ENCODE peak calls at places on chromosomes 11 and 22, in eight cellular contexts. One of them, this sample, is unnamed.

GRCh38 chr11:111299111-111300026 is 1.0 kb downstream of the POU2AF3 start:
- DNase-seq in iris pigment epithelial cell: peak; percentile 38
- DNase-seq in HEK293T: no peak
- DNase-seq in BJ: no peak
- DNase-seq in ACHN: peak; percentile 31
- DNase-seq in astrocyte of the spinal cord: peak; percentile 25
- DNase-seq in activated CD4-positive, alpha-beta T cell treated with anti-CD3 and anti-CD28 coated beads, Interleukin-2, amount 10 ng/mL, durations not matched to agents 7 days and 5 days: no peak
- DNase-seq in glutamatergic neuron: peak; percentile 81
- DNase-seq in this sample: peak; percentile 78

GRCh38 chr22:49240472-49240871 is 587.2 kb downstream of the BRD1 start:
- DNase-seq in iris pigment epithelial cell: no peak
- DNase-seq in HEK293T: no peak
- DNase-seq in BJ: no peak
- DNase-seq in ACHN: no peak
- DNase-seq in astrocyte of the spinal cord: no peak
- DNase-seq in activated CD4-positive, alpha-beta T cell treated with anti-CD3 and anti-CD28 coated beads, Interleukin-2, amount 10 ng/mL, durations not matched to agents 7 days and 5 days: no peak
- DNase-seq in glutamatergic neuron: no peak
- DNase-seq in this sample: no peak

GRCh38 chr11:84384637-84385227 is 1098.6 kb upstream of the CCDC90B start:
- DNase-seq in iris pigment epithelial cell: peak; percentile 45
- DNase-seq in HEK293T: peak; percentile 27
- DNase-seq in BJ: no peak
- DNase-seq in ACHN: peak; percentile 37
- DNase-seq in astrocyte of the spinal cord: peak; percentile 66
- DNase-seq in activated CD4-positive, alpha-beta T cell treated with anti-CD3 and anti-CD28 coated beads, Interleukin-2, amount 10 ng/mL, durations not matched to agents 7 days and 5 days: peak; percentile 17
- DNase-seq in glutamatergic neuron: peak; percentile 56
- DNase-seq in this sample: peak; percentile 52

GRCh38 chr11:2418961-2419360 is 18.4 kb downstream of the TSSC4 start:
- DNase-seq in iris pigment epithelial cell: no peak
- DNase-seq in HEK293T: no peak
- DNase-seq in BJ: no peak
- DNase-seq in ACHN: no peak
- DNase-seq in astrocyte of the spinal cord: no peak
- DNase-seq in activated CD4-positive, alpha-beta T cell treated with anti-CD3 and anti-CD28 coated beads, Interleukin-2, amount 10 ng/mL, durations not matched to agents 7 days and 5 days: no peak
- DNase-seq in glutamatergic neuron: no peak
- DNase-seq in this sample: no peak

GRCh38 chr11:93113824-93114223 is 84.0 kb downstream of the SLC36A4 start:
- DNase-seq in iris pigment epithelial cell: no peak
- DNase-seq in HEK293T: no peak
- DNase-seq in BJ: no peak
- DNase-seq in ACHN: no peak
- DNase-seq in astrocyte of the spinal cord: no peak
- DNase-seq in activated CD4-positive, alpha-beta T cell treated with anti-CD3 and anti-CD28 coated beads, Interleukin-2, amount 10 ng/mL, durations not matched to agents 7 days and 5 days: no peak
- DNase-seq in glutamatergic neuron: no peak
- DNase-seq in this sample: no peak

GRCh38 chr11:7511405-7511804 is 2.4 kb upstream of the PPFIBP2 start:
- DNase-seq in iris pigment epithelial cell: no peak
- DNase-seq in HEK293T: no peak
- DNase-seq in BJ: no peak
- DNase-seq in ACHN: no peak
- DNase-seq in astrocyte of the spinal cord: no peak
- DNase-seq in activated CD4-positive, alpha-beta T cell treated with anti-CD3 and anti-CD28 coated beads, Interleukin-2, amount 10 ng/mL, durations not matched to agents 7 days and 5 days: no peak
- DNase-seq in glutamatergic neuron: no peak
- DNase-seq in this sample: no peak

GRCh38 chr11:57482782-57483569 is 22.6 kb downstream of the RTN4RL2 start:
- DNase-seq in iris pigment epithelial cell: no peak
- DNase-seq in HEK293T: no peak
- DNase-seq in BJ: no peak
- DNase-seq in ACHN: peak; percentile 32
- DNase-seq in astrocyte of the spinal cord: no peak
- DNase-seq in activated CD4-positive, alpha-beta T cell treated with anti-CD3 and anti-CD28 coated beads, Interleukin-2, amount 10 ng/mL, durations not matched to agents 7 days and 5 days: peak; percentile 48
- DNase-seq in glutamatergic neuron: peak; percentile 88
- DNase-seq in this sample: peak; percentile 88

GRCh38 chr11:74675761-74676160 is 55.5 kb downstream of the CHRDL2 start:
- DNase-seq in iris pigment epithelial cell: no peak
- DNase-seq in HEK293T: no peak
- DNase-seq in BJ: no peak
- DNase-seq in ACHN: no peak
- DNase-seq in astrocyte of the spinal cord: no peak
- DNase-seq in activated CD4-positive, alpha-beta T cell treated with anti-CD3 and anti-CD28 coated beads, Interleukin-2, amount 10 ng/mL, durations not matched to agents 7 days and 5 days: no peak
- DNase-seq in glutamatergic neuron: no peak
- DNase-seq in this sample: no peak

GRCh38 chr11:72625746-72626636 is 48.2 kb downstream of the PDE2A start:
- DNase-seq in iris pigment epithelial cell: peak; percentile 44
- DNase-seq in HEK293T: no peak
- DNase-seq in BJ: no peak
- DNase-seq in ACHN: no peak
- DNase-seq in astrocyte of the spinal cord: peak; percentile 38
- DNase-seq in activated CD4-positive, alpha-beta T cell treated with anti-CD3 and anti-CD28 coated beads, Interleukin-2, amount 10 ng/mL, durations not matched to agents 7 days and 5 days: no peak
- DNase-seq in glutamatergic neuron: no peak
- DNase-seq in this sample: no peak

GRCh38 chr22:36405671-36406070 is 17.9 kb upstream of the MYH9 start:
- DNase-seq in iris pigment epithelial cell: no peak
- DNase-seq in HEK293T: no peak
- DNase-seq in BJ: no peak
- DNase-seq in ACHN: peak; percentile 44
- DNase-seq in astrocyte of the spinal cord: no peak
- DNase-seq in activated CD4-positive, alpha-beta T cell treated with anti-CD3 and anti-CD28 coated beads, Interleukin-2, amount 10 ng/mL, durations not matched to agents 7 days and 5 days: peak; percentile 77
- DNase-seq in glutamatergic neuron: no peak
- DNase-seq in this sample: no peak

GRCh38 chr11:5891216-5891800 is 1.7 kb upstream of the OR52E5 start:
- DNase-seq in iris pigment epithelial cell: peak; percentile 2
- DNase-seq in HEK293T: no peak
- DNase-seq in BJ: no peak
- DNase-seq in ACHN: peak; percentile 31
- DNase-seq in astrocyte of the spinal cord: peak; percentile 4
- DNase-seq in activated CD4-positive, alpha-beta T cell treated with anti-CD3 and anti-CD28 coated beads, Interleukin-2, amount 10 ng/mL, durations not matched to agents 7 days and 5 days: no peak
- DNase-seq in glutamatergic neuron: no peak
- DNase-seq in this sample: no peak

GRCh38 chr11:2464451-2465165 is 19.8 kb downstream of the KCNQ1 start:
- DNase-seq in iris pigment epithelial cell: no peak
- DNase-seq in HEK293T: no peak
- DNase-seq in BJ: no peak
- DNase-seq in ACHN: no peak
- DNase-seq in astrocyte of the spinal cord: no peak
- DNase-seq in activated CD4-positive, alpha-beta T cell treated with anti-CD3 and anti-CD28 coated beads, Interleukin-2, amount 10 ng/mL, durations not matched to agents 7 days and 5 days: no peak
- DNase-seq in glutamatergic neuron: no peak
- DNase-seq in this sample: no peak